ENCODE peak calls at places on chromosomes 5 and 9, in four cellular contexts. A is K562, H is HepG2, N is GM12878. M is an unnamed sample.

GRCh38 chr5:98454904-98455303 is 318.6 kb upstream of the RGMB start:
- DNase-seq in H (no peak), A (no peak), N (no peak), M (no peak)

GRCh38 chr5:51386916-51387853 is 3.9 kb downstream of the ISL1 start:
- DNase-seq in H (no peak), N (no peak), A (no peak), M (no peak)

GRCh38 chr5:32964246-32964645 is 253.1 kb downstream of the NPR3 start:
- DNase-seq in A (no peak), N (no peak), H (no peak), M (no peak)

GRCh38 chr5:40559306-40559705 is 120.4 kb upstream of the PTGER4 start:
- DNase-seq in N (no peak), H (no peak), A (no peak), M (no peak)

GRCh38 chr5:136769900-136770684 is 404.7 kb upstream of the TRPC7 start:
- DNase-seq in N (no peak), H (peak), A (peak), M (peak)

GRCh38 chr5:82283893-82284292 is 5.7 kb upstream of the RPS23 start:
- DNase-seq in N (no peak), H (no peak), A (no peak), M (no peak)

GRCh38 chr5:8184455-8185063 is 315.6 kb downstream of the MTRR start:
- DNase-seq in H (peak), A (peak), N (no peak), M (peak)

GRCh38 chr5:22372376-22372775 is 480.8 kb downstream of the CDH12 start:
- DNase-seq in A (no peak), N (no peak), H (no peak), M (no peak)

GRCh38 chr9:19162956-19163355 is 35.7 kb upstream of the PLIN2 start:
- DNase-seq in A (no peak), H (no peak), N (no peak), M (no peak)

GRCh38 chr9:135547756-135548736 is 2.1 kb downstream of the OBP2A start:
- DNase-seq in A (no peak), N (no peak), H (no peak), M (no peak)

GRCh38 chr5:368162-369084 is 46.9 kb downstream of the AHRR start:
- DNase-seq in H (no peak), N (peak), A (no peak), M (no peak)

GRCh38 chr5:137566780-137567179 is 67.7 kb upstream of the SPOCK1 start:
- DNase-seq in A (no peak), H (no peak), N (no peak), M (no peak)

GRCh38 chr5:68745459-68745858 is 348.4 kb upstream of the SLC30A5 start:
- DNase-seq in A (no peak), N (no peak), H (no peak), M (no peak)

GRCh38 chr9:37953775-37954437 is 50.0 kb upstream of the SLC25A51 start:
- DNase-seq in H (no peak), A (peak), N (peak), M (no peak)

GRCh38 chr5:181205735-181206401 is 872 bp upstream of the TRIM7 start:
- DNase-seq in N (no peak), A (no peak), H (no peak), M (no peak)

GRCh38 chr5:18944771-18945170 is 1043.2 kb downstream of the CDH18 start:
- DNase-seq in A (no peak), N (no peak), H (no peak), M (no peak)

GRCh38 chr5:159178978-159179377 is 30.4 kb downstream of the RNF145 start:
- DNase-seq in H (peak), N (peak), A (peak), M (no peak)

GRCh38 chr5:163504091-163504931 is 1.1 kb upstream of the MAT2B start:
- DNase-seq in A (peak), H (peak), N (no peak), M (no peak)

GRCh38 chr9:14396171-14396570 is 82.2 kb upstream of the NFIB start:
- DNase-seq in H (no peak), N (no peak), A (no peak), M (no peak)

GRCh38 chr5:78765756-78766411 is 117.3 kb upstream of the LHFPL2 start:
- DNase-seq in A (no peak), N (no peak), H (no peak), M (no peak)

GRCh38 chr9:89603629-89604462 is 966 bp upstream of the GADD45G start:
- DNase-seq in A (peak), H (peak), N (no peak), M (peak)

GRCh38 chr9:134928796-134929559 is 11.3 kb upstream of the FCN1 start:
- DNase-seq in N (no peak), A (no peak), H (no peak), M (no peak)

GRCh38 chr5:135462304-135462703 is 10.2 kb upstream of the TIFAB start:
- DNase-seq in A (peak), H (peak), N (no peak), M (peak)

GRCh38 chr9:74865177-74865576 is 22.5 kb downstream of the TRPM6 start:
- DNase-seq in H (no peak), N (peak), A (no peak), M (no peak)

GRCh38 chr9:111891910-111892499 is 4.6 kb upstream of the UGCG start:
- DNase-seq in A (peak), N (no peak), H (peak), M (no peak)

DNA sequence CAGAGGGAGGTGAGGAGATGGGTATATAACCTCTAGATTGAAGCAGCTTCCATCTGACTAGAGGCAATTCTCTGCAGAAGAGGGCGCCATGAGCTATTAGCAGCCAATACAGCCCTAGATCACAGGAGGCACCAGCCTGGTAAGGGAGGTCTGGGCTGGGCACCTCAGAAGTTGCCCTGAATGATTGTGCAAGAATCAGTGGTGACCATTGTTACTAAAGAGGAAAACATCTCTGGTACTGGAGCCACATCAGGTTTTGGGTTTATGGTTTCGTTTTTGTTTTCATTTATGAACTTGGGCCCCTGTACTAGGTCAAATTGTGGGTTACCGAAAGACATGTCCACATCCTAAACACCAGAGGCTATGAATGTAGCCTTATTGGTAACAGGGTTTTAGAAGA is 342.0 kb downstream of the MLLT3 start:
- DNase-seq in A (no peak), N (no peak), H (no peak), M (no peak)
- H3K9ac ChIP-seq in A (no peak), N (no peak), H (no peak), M (no peak)

DNA sequence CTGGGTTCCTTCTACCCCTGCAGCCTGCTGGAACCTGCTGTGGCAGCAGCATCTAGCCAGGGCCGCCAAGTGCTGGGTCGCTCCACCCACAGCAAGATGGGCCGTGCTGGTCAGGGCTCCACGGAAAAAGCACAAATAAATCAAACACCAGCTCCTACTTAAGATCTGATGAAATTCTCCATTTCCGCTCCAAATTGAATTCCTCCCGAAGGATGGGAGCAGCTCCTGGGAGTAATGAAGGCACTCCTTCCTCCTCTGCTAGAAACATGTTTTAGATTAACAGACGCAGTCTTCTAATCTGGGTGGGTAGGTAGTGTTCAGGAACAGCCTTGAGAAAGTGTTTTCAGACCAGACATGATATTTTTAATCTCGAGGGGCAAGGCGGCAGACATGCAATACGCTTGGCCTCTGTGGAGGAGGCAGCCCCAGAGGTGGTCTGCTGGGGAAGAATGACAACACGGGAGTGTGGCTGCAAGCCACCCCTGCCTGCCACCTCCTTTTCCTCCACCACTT is 194.0 kb downstream of the AOPEP start:
- DNase-seq in H (no peak), N (no peak), A (no peak), M (no peak)
- TF ChIP-seq SP1 in H (no peak), N (no peak), A (no peak), M (no peak)

GRCh38 chr9:113153599-113153998 is 2.8 kb downstream of the SLC31A2 start:
- DNase-seq in A (no peak), N (no peak), H (no peak), M (no peak)

GRCh38 chr9:113150670-113151591 is at the start of gene SLC31A2:
- DNase-seq in H (peak), A (peak), N (peak), M (peak)

GRCh38 chr9:113151696-113152630 is 1.2 kb downstream of the SLC31A2 start:
- DNase-seq in H (no peak), A (no peak), N (no peak), M (no peak)

GRCh38 chr9:113154471-113154870 is 3.7 kb downstream of the SLC31A2 start:
- DNase-seq in N (no peak), H (no peak), A (no peak), M (no peak)

GRCh38 chr9:113152699-113153098 is 1.9 kb downstream of the SLC31A2 start:
- DNase-seq in A (peak), H (no peak), N (no peak), M (no peak)
- TF ChIP-seq CBX5 in A (no peak), H (no peak), N (no peak), M (no peak)

DNA sequence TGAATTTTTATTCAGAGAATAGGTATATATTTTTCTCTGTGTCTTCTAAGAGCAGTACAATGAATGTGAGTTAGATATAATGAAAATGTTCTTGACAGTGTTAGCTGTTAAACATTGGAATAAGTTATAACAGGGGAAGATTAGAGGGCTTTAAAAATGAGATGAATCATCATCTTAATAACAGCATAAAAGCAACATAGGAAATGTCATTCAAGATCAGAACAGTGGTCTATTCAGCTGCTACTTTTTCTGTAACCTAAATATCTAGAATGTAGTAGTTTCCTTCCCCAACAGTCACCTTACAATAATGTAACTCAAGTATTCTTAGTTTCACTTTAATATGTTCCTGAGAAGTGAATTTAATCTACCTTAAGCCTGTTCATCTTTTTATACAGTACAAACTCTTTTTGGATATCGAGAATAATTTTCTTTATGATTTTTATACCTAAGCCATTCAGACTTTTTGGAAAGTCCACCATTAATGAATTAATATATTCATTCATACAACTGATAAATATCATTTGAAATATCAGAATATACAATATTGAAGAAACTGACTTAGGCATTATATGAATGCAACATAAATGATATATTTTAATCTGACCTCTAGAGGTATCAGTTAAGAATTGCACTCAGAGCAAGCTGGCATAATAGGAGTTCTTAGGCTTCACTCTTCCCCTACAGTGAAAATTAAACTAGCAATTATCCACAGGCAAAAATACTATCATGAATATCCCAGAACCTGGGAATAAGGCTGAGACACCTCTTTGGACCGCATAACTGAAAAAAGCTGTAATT is 66.1 kb upstream of the EDIL3 start:
- DNase-seq in H (no peak), N (no peak), A (no peak), M (no peak)
- H3K9ac ChIP-seq in H (no peak), N (no peak), A (no peak), M (no peak)

DNA sequence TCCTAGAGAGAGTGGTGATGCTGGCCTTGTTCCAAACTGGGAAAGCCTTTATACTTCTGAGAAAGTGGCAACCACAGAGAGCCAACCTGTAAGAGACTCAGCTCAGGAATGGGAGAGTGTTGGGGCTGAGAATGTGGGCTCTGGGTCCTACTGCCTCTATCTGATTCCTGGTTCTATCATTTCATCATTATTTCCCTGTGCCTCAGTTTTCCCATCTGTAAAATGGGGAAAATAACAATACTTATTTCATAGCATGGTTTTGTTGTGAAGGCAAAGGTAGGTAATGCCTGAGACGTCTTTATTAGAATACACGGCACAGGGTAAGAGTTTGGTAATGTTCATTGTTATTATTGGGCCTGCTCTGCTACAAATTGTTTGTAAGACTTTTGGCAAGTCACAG is 229.0 kb upstream of the PANK3 start:
- DNase-seq in N (no peak), H (no peak), A (no peak), M (no peak)
- TF ChIP-seq SP1 in N (no peak), H (no peak), A (no peak), M (no peak)

GRCh38 chr5:133324058-133324457 is 272.2 kb downstream of the HSPA4 start:
- DNase-seq in H (no peak), N (no peak), A (no peak), M (no peak)
- TF ChIP-seq CBX5 in H (no peak), N (no peak), A (no peak), M (no peak)

DNA sequence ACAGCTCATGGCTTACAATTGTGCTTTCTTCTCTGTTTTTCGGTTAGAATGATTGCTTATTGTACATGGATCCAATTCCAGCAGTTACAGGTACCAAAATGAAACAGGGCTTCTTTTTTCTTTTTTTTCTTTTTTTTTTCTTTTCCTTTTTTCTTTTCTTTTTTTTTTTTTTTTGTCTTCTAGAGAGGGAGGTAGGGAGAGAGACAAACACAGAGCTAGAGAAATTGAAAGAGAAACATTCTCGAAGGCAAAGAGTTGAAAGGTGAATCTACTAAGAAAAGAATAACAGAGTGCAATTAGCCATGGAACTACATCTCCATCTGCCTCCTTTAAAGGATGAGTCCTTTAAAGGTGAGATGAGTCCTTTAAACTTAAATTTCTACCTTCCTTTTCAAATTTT is 1.0 kb upstream of the EDIL3 start:
- DNase-seq in A (no peak), H (no peak), N (no peak), M (no peak)
- H3K9ac ChIP-seq in A (no peak), H (no peak), N (no peak), M (no peak)

GRCh38 chr9:121635300-121635699 is 16.1 kb upstream of the DAB2IP start:
- DNase-seq in H (no peak), N (no peak), A (no peak), M (no peak)
- TF ChIP-seq SP1 in H (no peak), N (no peak), A (no peak), M (no peak)

M was measured in H1.